ENCODE peak calls at places on chromosome 13, in five cellular contexts. L, Y, P, S and V are unnamed samples.

GRCh38 chr13:43783820-43784219 is 3.0 kb downstream of the ENOX1 start:
- DNase-seq in P (no peak), Y (no peak), S (no peak), L (no peak), V (no peak)

GRCh38 chr13:73248711-73249580 is 190.1 kb downstream of the KLF5 start:
- DNase-seq in Y (no peak), L (no peak), P (no peak), S (no peak), V (no peak)

GRCh38 chr13:113722921-113723320 is 36.1 kb upstream of the TMEM255B start:
- DNase-seq in S (no peak), Y (no peak), P (no peak), L (no peak), V (no peak)

GRCh38 chr13:97319088-97319487 is 97.0 kb downstream of the MBNL2 start:
- DNase-seq in Y (no peak), P (no peak), S (no peak), L (no peak), V (peak; percentile 69)

GRCh38 chr13:92612892-92613291 is 613.7 kb upstream of the GPC6 start:
- DNase-seq in L (no peak), P (no peak), S (no peak), Y (no peak), V (no peak)

GRCh38 chr13:78383899-78384298 is 219.5 kb downstream of the POU4F1 start:
- DNase-seq in L (no peak), S (no peak), P (no peak), Y (no peak), V (no peak)

GRCh38 chr13:105083986-105084385 is 1451.5 kb downstream of the EFNB2 start:
- DNase-seq in P (no peak), S (no peak), Y (no peak), L (no peak), V (no peak)

GRCh38 chr13:111865046-111865445 is 201.9 kb upstream of the SOX1 start:
- DNase-seq in L (no peak), S (no peak), Y (no peak), P (no peak), V (no peak)

GRCh38 chr13:77337159-77337558 is 10.3 kb upstream of the MYCBP2 start:
- DNase-seq in L (no peak), Y (no peak), S (no peak), P (no peak), V (no peak)

GRCh38 chr13:48500652-48501197 is 32.2 kb downstream of the RCBTB2 start:
- DNase-seq in S (no peak), Y (no peak), P (no peak), L (peak; percentile 12), V (no peak)

GRCh38 chr13:108961542-108962125 is 332.2 kb downstream of the MYO16 start:
- DNase-seq in S (peak; percentile 39), Y (no peak), P (peak; percentile 82), L (peak; percentile 28), V (peak; percentile 57)

GRCh38 chr13:31223640-31224039 is 23.9 kb downstream of the B3GLCT start:
- DNase-seq in Y (no peak), L (no peak), S (no peak), P (no peak), V (no peak)

GRCh38 chr13:31485651-31486051 is 253.7 kb upstream of the RXFP2 start:
- DNase-seq in Y (no peak), L (no peak), S (no peak), P (no peak), V (no peak)

GRCh38 chr13:76790519-76791289 is 95.5 kb downstream of the KCTD12 start:
- DNase-seq in Y (no peak), S (no peak), L (no peak), P (peak; percentile 61), V (no peak)

GRCh38 chr13:111296417-111296816 is 24.0 kb upstream of the TEX29 start:
- DNase-seq in L (no peak), P (no peak), Y (no peak), S (no peak), V (no peak)

GRCh38 chr13:19959831-19960672 is 1.5 kb downstream of the ZMYM2 start:
- DNase-seq in Y (peak; percentile 61), P (peak; percentile 93), S (no peak), L (peak; percentile 69), V (peak; percentile 94)

GRCh38 chr13:49540552-49540951 is 44.8 kb downstream of the PHF11 start:
- DNase-seq in L (no peak), S (peak; percentile 39), P (no peak), Y (no peak), V (no peak)

GRCh38 chr13:110070511-110071120 is 236.3 kb downstream of the COL4A1 start:
- DNase-seq in P (no peak), L (peak; percentile 46), S (no peak), Y (no peak), V (no peak)

GRCh38 chr13:44092053-44092452 is 212.3 kb downstream of the LACC1 start:
- DNase-seq in S (no peak), P (no peak), L (no peak), Y (no peak), V (no peak)

GRCh38 chr13:82938644-82939043 is 943.6 kb downstream of the SLITRK1 start:
- DNase-seq in L (no peak), Y (no peak), S (no peak), P (no peak), V (no peak)

GRCh38 chr13:36282818-36283432 is 14.7 kb downstream of the CCDC169 start:
- DNase-seq in P (peak; percentile 24), Y (no peak), S (no peak), L (no peak), V (peak; percentile 24)

GRCh38 chr13:80436571-80437169 is 95.7 kb upstream of the SPRY2 start:
- DNase-seq in Y (no peak), P (no peak), S (no peak), L (no peak), V (no peak)

GRCh38 chr13:80363890-80364503 is 23.1 kb upstream of the SPRY2 start:
- DNase-seq in L (peak; percentile 24), Y (no peak), S (no peak), P (no peak), V (peak; percentile 40)

GRCh38 chr13:110442946-110443632 is 118.4 kb downstream of the RAB20 start:
- DNase-seq in P (no peak), Y (no peak), L (peak; percentile 68), S (no peak), V (no peak)

GRCh38 chr13:45372189-45373115 is 31.5 kb upstream of the TPT1 start:
- DNase-seq in S (no peak), P (no peak), Y (no peak), L (no peak), V (no peak)

GRCh38 chr13:43377955-43378354 is 354.6 kb downstream of the DNAJC15 start:
- DNase-seq in P (no peak), S (no peak), Y (no peak), L (no peak), V (no peak)

GRCh38 chr13:100811431-100811830 is 136.8 kb upstream of the TMTC4 start:
- DNase-seq in Y (no peak), P (no peak), L (no peak), S (no peak), V (no peak)

GRCh38 chr13:33167521-33167920 is 118.0 kb downstream of the STARD13 start:
- DNase-seq in P (no peak), Y (no peak), L (no peak), S (no peak), V (no peak)

GRCh38 chr13:32932376-32932775 is 83.8 kb upstream of the KL start:
- DNase-seq in S (no peak), Y (no peak), P (no peak), L (no peak), V (no peak)

GRCh38 chr13:45385912-45386311 is 32.3 kb downstream of the SLC25A30 start:
- DNase-seq in P (no peak), Y (no peak), S (no peak), L (no peak), V (no peak)

GRCh38 chr13:51739403-51740112 is 64.4 kb downstream of the DHRS12 start:
- DNase-seq in S (no peak), P (no peak), L (no peak), Y (no peak), V (no peak)

GRCh38 chr13:104286566-104287290 is 1220.5 kb upstream of the SLC10A2 start:
- DNase-seq in L (no peak), P (no peak), S (no peak), Y (no peak), V (no peak)

GRCh38 chr13:74230984-74231443 is 96.8 kb upstream of the KLF12 start:
- DNase-seq in Y (no peak), S (no peak), P (no peak), L (no peak), V (no peak)

GRCh38 chr13:73961181-73961580 is 173.0 kb downstream of the KLF12 start:
- DNase-seq in L (no peak), S (no peak), Y (no peak), P (no peak), V (no peak)

GRCh38 chr13:33213024-33213795 is 72.3 kb downstream of the STARD13 start:
- DNase-seq in Y (no peak), P (no peak), L (no peak), S (no peak), V (no peak)